ENCODE peak calls at places on chromosome 11, in seven cellular contexts. Y, L, F, P, O, G and H are unnamed samples.

GRCh38 chr11:12705874-12706273 is 31.7 kb downstream of the TEAD1 start:
- DNase-seq in L (no peak), P (no peak), Y (no peak), G (no peak), O (no peak), F (no peak), H (no peak)

GRCh38 chr11:74822187-74822586 is 73.5 kb downstream of the RNF169 start:
- DNase-seq in P (no peak), G (no peak), Y (peak), F (peak), O (no peak), L (no peak), H (no peak)

GRCh38 chr11:35964846-35965245 is 21.0 kb downstream of the LDLRAD3 start:
- DNase-seq in L (no peak), Y (no peak), F (no peak), G (no peak), P (no peak), O (no peak), H (no peak)

GRCh38 chr11:63917685-63918523 is 940 bp upstream of the RCOR2 start:
- DNase-seq in O (peak), G (peak), L (peak), F (no peak), Y (peak), P (peak), H (peak)

GRCh38 chr11:91819743-91820142 is 404.9 kb upstream of the FAT3 start:
- DNase-seq in Y (no peak), P (no peak), G (no peak), O (no peak), L (no peak), F (no peak), H (no peak)

GRCh38 chr11:123478352-123478986 is 48.4 kb downstream of the GRAMD1B start:
- DNase-seq in G (peak), P (peak), Y (peak), F (peak), O (peak), L (no peak), H (peak)

GRCh38 chr11:71190551-71190950 is 61.8 kb downstream of the SHANK2 start:
- DNase-seq in G (no peak), Y (no peak), O (no peak), L (no peak), P (no peak), F (no peak), H (no peak)

GRCh38 chr11:68775951-68776388 is 24.6 kb upstream of the TESMIN start:
- DNase-seq in O (no peak), L (no peak), G (peak), Y (no peak), P (no peak), F (no peak), H (no peak)

GRCh38 chr11:44223261-44223660 is 86.7 kb downstream of the ALX4 start:
- DNase-seq in L (no peak), Y (peak), P (no peak), O (no peak), G (no peak), F (peak), H (no peak)

GRCh38 chr11:125257185-125257584 is 92.6 kb downstream of the PKNOX2 start:
- DNase-seq in O (peak), L (peak), G (no peak), F (no peak), Y (peak), P (peak), H (no peak)

GRCh38 chr11:7665473-7666291 is 7.6 kb downstream of the CYB5R2 start:
- DNase-seq in G (peak), F (peak), O (peak), Y (peak), P (peak), L (peak), H (no peak)

GRCh38 chr11:123300874-123301695 is 106.0 kb upstream of the CLMP start:
- DNase-seq in O (no peak), L (no peak), F (peak), G (no peak), Y (peak), P (peak), H (no peak)

GRCh38 chr11:8060801-8061554 is 20.0 kb upstream of the TUB start:
- DNase-seq in F (peak), Y (no peak), L (peak), G (no peak), O (no peak), P (no peak), H (no peak)

GRCh38 chr11:78902771-78903507 is 328.3 kb upstream of the NARS2 start:
- DNase-seq in L (no peak), O (peak), G (peak), F (no peak), Y (no peak), P (peak), H (no peak)

GRCh38 chr11:10122337-10123197 is 171.5 kb downstream of the SBF2 start:
- DNase-seq in P (peak), L (no peak), Y (peak), O (no peak), G (peak), F (peak), H (no peak)

GRCh38 chr11:20097319-20098221 is 62.7 kb downstream of the DBX1 start:
- DNase-seq in O (no peak), F (peak), L (no peak), Y (peak), P (no peak), G (no peak), H (no peak)

GRCh38 chr11:63920870-63921417 is 4.0 kb upstream of the RCOR2 start:
- DNase-seq in G (no peak), L (peak), O (peak), Y (no peak), P (peak), F (no peak), H (no peak)

GRCh38 chr11:70233511-70233919 is 30.4 kb downstream of the FADD start:
- DNase-seq in O (no peak), P (no peak), Y (peak), F (peak), G (peak), L (no peak), H (no peak)

GRCh38 chr11:133082453-133082781 is 449.9 kb downstream of the OPCML start:
- DNase-seq in L (no peak), F (no peak), G (no peak), P (peak), Y (no peak), O (peak), H (peak)

DNA sequence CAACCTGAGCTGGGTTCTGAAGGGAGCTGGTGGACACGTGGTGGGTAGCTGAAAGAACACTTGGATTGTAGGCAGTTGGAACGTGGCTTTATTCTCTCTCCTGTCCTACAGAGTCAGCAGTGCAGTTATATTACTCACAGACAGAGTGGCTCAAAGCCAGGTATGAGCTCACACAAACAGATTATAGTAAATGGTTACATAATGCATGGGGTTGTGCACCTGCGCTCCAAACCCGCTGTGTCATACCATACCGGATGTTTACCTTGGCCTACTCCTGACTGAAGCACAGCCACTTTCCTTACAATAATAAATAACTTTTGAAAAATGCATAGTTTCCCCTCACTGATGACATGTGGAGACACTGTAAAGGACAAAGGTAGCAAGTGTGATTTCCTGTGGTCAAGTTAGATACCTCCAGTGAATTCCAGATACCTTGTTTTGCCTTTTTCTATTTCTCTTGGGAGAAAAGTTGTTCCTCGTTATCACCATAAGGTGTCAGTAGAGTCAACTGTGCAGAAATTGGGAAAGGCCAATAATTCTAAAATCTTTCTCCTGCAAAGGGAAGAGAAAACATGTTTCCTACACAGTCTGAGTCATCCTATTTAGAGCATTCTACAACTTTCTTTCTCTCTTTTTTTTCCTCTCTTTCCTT is 13.5 kb downstream of the MS4A6A start:
- DNase-seq in P (peak), G (no peak), O (no peak), L (peak), Y (peak), F (no peak), H (peak)
- H2BK120ac ChIP-seq in P (no peak), G (no peak), O (no peak), L (no peak), Y (no peak), F (no peak), H (no peak)

DNA sequence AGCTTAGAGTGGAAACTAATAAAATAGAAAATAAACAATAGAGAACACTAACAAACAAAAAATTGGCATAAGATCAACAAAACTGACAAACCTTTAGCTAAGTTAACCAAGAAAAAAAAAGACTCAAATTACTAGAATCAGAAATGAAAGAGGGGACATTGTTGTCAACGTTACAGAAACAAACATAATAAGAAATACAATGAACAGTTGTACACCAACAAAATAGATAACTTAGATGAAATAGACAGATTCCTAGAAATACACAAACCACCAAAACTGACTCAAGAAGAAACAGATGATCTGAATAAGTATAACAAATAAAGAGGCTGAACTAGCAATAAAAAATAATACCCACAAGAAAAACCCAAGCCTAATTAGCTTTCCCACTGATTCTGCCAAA is 34.8 kb upstream of the TMPRSS4 start:
- DNase-seq in P (no peak), Y (no peak), G (no peak), L (no peak), O (no peak), F (no peak), H (no peak)
- H2BK120ac ChIP-seq in P (no peak), Y (no peak), G (no peak), L (no peak), O (no peak), F (no peak), H (no peak)

GRCh38 chr11:876550-876949 is 33.9 kb downstream of the TSPAN4 start:
- DNase-seq in P (no peak), L (no peak), G (no peak), Y (no peak), O (no peak), F (peak), H (no peak)

GRCh38 chr11:875769-876301 is 33.2 kb downstream of the TSPAN4 start:
- DNase-seq in P (no peak), O (no peak), L (no peak), F (no peak), Y (no peak), G (no peak), H (no peak)

GRCh38 chr11:873723-874122 is 31.1 kb downstream of the TSPAN4 start:
- DNase-seq in Y (no peak), F (peak), P (no peak), O (no peak), G (no peak), L (no peak), H (no peak)

GRCh38 chr11:877565-877964 is 33.0 kb downstream of the CHID1 start:
- DNase-seq in Y (no peak), F (no peak), L (peak), O (peak), G (no peak), P (peak), H (no peak)

GRCh38 chr11:875203-875602 is 32.6 kb downstream of the TSPAN4 start:
- DNase-seq in O (no peak), G (no peak), F (no peak), L (no peak), Y (no peak), P (no peak), H (no peak)
- H2BK120ac ChIP-seq in O (no peak), G (no peak), F (no peak), L (no peak), Y (no peak), P (no peak), H (no peak)

GRCh38 chr11:61071208-61071681 is 31.0 kb upstream of the CD5 start:
- DNase-seq in F (no peak), O (no peak), Y (no peak), G (no peak), P (no peak), L (no peak), H (no peak)

GRCh38 chr11:61069427-61069826 is 32.9 kb upstream of the CD5 start:
- DNase-seq in F (no peak), P (no peak), Y (no peak), O (no peak), G (no peak), L (no peak), H (no peak)

GRCh38 chr11:61072316-61073109 is 29.8 kb upstream of the CD5 start:
- DNase-seq in L (no peak), Y (no peak), F (no peak), G (no peak), O (no peak), P (no peak), H (no peak)

GRCh38 chr11:61068581-61068980 is 33.7 kb upstream of the CD5 start:
- DNase-seq in L (no peak), O (no peak), F (no peak), P (no peak), G (no peak), Y (no peak), H (no peak)

DNA sequence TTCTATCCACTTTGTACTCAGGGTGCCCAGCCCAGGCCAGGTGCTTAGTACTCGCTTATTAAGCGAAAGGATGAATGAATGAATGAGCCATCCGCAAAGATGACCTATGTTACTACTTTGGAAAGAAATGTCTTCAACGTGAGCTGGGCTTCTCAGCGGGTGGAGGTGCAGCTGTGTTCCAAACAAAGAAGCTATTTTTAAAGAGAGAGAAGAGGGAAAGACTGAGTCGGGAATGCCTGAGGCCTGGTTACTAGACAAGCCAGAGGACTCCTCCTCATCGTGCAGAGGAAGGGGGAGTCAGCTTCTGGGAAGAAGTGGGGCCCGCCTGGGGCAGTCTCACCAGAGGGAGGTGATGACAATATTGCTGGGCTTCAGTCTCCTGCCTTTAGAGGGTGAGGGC is 30.4 kb upstream of the CD5 start:
- DNase-seq in Y (no peak), P (no peak), F (no peak), O (no peak), G (no peak), L (no peak), H (no peak)
- H2BK120ac ChIP-seq in Y (no peak), P (no peak), F (no peak), O (no peak), G (no peak), L (no peak), H (peak)

DNA sequence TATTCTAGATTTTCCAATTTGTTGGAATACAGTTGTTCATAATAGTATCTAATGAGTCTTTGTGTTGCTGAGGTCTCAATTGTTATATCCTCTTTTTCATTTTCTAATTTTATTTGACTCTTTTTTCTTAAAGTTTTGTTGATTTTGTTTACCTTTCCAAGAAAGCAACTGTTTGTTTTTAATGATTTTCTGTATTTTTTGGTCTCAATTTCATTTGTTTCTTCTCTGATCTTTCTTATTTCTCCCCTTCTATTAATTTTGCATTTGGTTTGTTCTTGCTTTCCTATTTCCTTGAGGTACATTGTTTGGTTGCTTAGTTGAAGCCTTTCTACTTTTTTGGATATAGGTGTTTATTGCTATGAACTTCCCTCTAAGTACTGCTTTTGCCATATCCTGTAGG is 5.2 kb upstream of the OR52A1 start:
- DNase-seq in P (no peak), Y (no peak), F (no peak), G (no peak), O (no peak), L (no peak), H (no peak)
- H2BK120ac ChIP-seq in P (no peak), Y (no peak), F (no peak), G (no peak), O (no peak), L (no peak), H (no peak)

GRCh38 chr11:113288286-113288863 is 26.0 kb upstream of the TTC12 start:
- DNase-seq in F (no peak), O (no peak), Y (no peak), L (peak), P (no peak), G (no peak), H (no peak)

GRCh38 chr11:113296016-113296415 is 18.4 kb upstream of the TTC12 start:
- DNase-seq in Y (no peak), P (no peak), O (no peak), G (no peak), F (no peak), L (no peak), H (no peak)

GRCh38 chr11:113296447-113297205 is 17.8 kb upstream of the TTC12 start:
- DNase-seq in G (peak), P (peak), F (no peak), O (peak), L (no peak), Y (no peak), H (no peak)

GRCh38 chr11:113289341-113290187 is 24.8 kb upstream of the TTC12 start:
- DNase-seq in G (peak), O (peak), P (peak), F (peak), L (peak), Y (peak), H (peak)

DNA sequence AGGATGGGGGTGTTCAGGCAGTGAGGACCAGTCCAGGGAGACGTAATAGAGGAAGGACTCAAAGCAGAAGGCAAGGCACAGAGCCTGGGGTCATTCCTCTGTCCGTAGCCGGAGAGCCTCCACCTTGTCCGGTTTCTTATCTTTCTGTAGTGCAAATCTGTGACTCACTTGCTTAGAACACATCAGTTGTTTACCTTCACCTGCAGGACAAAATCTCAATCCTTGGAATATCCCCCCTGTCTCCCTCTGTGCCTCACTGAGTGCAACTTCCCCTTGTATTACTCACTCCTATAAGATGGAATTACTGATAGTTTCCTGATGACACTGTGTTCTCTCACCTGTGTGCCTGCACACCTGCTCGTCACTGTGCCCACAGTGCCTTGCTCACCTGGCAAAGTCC is 20.4 kb upstream of the TTC12 start:
- DNase-seq in Y (no peak), G (peak), L (no peak), F (no peak), P (no peak), O (no peak), H (no peak)
- H2BK120ac ChIP-seq in Y (no peak), G (no peak), L (no peak), F (no peak), P (no peak), O (no peak), H (no peak)

GRCh38 chr11:34719303-34719848 is 98.5 kb downstream of the EHF start:
- DNase-seq in O (no peak), Y (peak), L (no peak), G (no peak), F (peak), P (no peak), H (no peak)
- H2BK120ac ChIP-seq in O (no peak), Y (no peak), L (no peak), G (no peak), F (no peak), P (no peak), H (no peak)

DNA sequence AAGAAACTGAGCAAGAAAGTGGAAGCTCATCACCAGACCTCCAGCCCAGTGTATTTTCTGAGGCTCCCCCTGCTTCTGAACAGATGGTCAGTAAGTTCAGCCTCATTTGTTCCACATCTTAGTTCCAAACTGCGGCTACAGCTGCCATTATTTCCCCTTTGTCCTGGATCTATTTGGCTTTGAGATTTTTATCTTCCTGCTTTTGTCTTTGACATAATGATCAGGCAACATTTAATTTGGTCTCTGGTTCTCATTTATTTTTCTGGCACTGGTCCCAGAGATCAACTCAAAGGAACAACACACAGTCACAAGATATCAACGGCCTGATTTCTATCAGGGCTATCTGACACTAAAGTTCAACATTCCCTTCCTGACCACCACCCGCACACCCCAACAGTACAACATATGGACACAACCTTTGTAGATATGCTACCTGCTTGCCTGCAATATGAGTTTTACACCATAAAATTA is 137.5 kb downstream of the FAM76B start:
- DNase-seq in L (no peak), Y (no peak), P (no peak), G (no peak), O (no peak), F (no peak), H (no peak)
- H2BK120ac ChIP-seq in L (no peak), Y (no peak), P (no peak), G (no peak), O (no peak), F (no peak), H (no peak)

GRCh38 chr11:86230921-86231320 is 13.6 kb upstream of the EED start:
- DNase-seq in Y (no peak), O (no peak), F (no peak), G (no peak), P (no peak), L (no peak), H (no peak)
- H2BK120ac ChIP-seq in Y (no peak), O (no peak), F (no peak), G (no peak), P (no peak), L (no peak), H (no peak)